ENCODE peak calls at places on chromosomes 6 and 20, in eight cellular contexts. X, E, W, G, Q, S, U and K are unnamed samples.

GRCh38 chr6:158815379-158815724 is 3.8 kb downstream of the EZR start:
- DNase-seq in X (no peak), E (no peak), W (no peak), G (no peak), Q (no peak), S (no peak), U (no peak), K (no peak)

GRCh38 chr6:41344865-41345264 is 9.5 kb downstream of the NCR2 start:
- DNase-seq in X (no peak), E (no peak), W (no peak), G (no peak), Q (no peak), S (no peak), U (no peak), K (no peak)

GRCh38 chr6:5997420-5998093 is 9.2 kb downstream of the NRN1 start:
- DNase-seq in X (no peak), E (no peak), W (no peak), G (no peak), Q (no peak), S (no peak), U (no peak), K (no peak)

GRCh38 chr6:128569737-128570438 is 49.5 kb upstream of the PTPRK start:
- DNase-seq in X (no peak), E (no peak), W (no peak), G (no peak), Q (peak), S (peak), U (no peak), K (peak)

GRCh38 chr6:145891126-145891525 is 73.0 kb downstream of the SHPRH start:
- DNase-seq in X (no peak), E (no peak), W (no peak), G (no peak), Q (peak), S (peak), U (no peak), K (peak)

GRCh38 chr20:9397928-9398327 is 116.5 kb upstream of the LAMP5 start:
- DNase-seq in X (no peak), E (no peak), W (no peak), G (no peak), Q (no peak), S (no peak), U (peak), K (no peak)

GRCh38 chr6:47306887-47307286 is 2.8 kb downstream of the TNFRSF21 start:
- DNase-seq in X (no peak), E (no peak), W (no peak), G (no peak), Q (no peak), S (no peak), U (no peak), K (no peak)

GRCh38 chr6:20220345-20220744 is 8.1 kb upstream of the MBOAT1 start:
- DNase-seq in X (no peak), E (no peak), W (no peak), G (no peak), Q (no peak), S (no peak), U (no peak), K (no peak)

GRCh38 chr6:118968416-118968815 is 33.5 kb upstream of the MCM9 start:
- DNase-seq in X (no peak), E (no peak), W (no peak), G (no peak), Q (no peak), S (peak), U (no peak), K (no peak)

GRCh38 chr6:50541941-50542340 is 171.4 kb upstream of the TFAP2D start:
- DNase-seq in X (no peak), E (no peak), W (no peak), G (no peak), Q (no peak), S (no peak), U (no peak), K (no peak)

GRCh38 chr6:11196511-11197174 is 35.8 kb downstream of the NEDD9 start:
- DNase-seq in X (no peak), E (no peak), W (no peak), G (no peak), Q (peak), S (peak), U (no peak), K (no peak)

GRCh38 chr6:5832621-5833107 is 174.1 kb downstream of the NRN1 start:
- DNase-seq in X (no peak), E (no peak), W (no peak), G (no peak), Q (no peak), S (no peak), U (no peak), K (no peak)

GRCh38 chr6:23446394-23447001 is 679.5 kb upstream of the NRSN1 start:
- DNase-seq in X (no peak), E (no peak), W (no peak), G (no peak), Q (peak), S (peak), U (no peak), K (no peak)

GRCh38 chr6:82371799-82372508 is 8.3 kb downstream of the TPBG start:
- DNase-seq in X (no peak), E (no peak), W (no peak), G (no peak), Q (no peak), S (peak), U (no peak), K (no peak)

GRCh38 chr20:62539646-62540045 is 63.9 kb upstream of the GATA5 start:
- DNase-seq in X (peak), E (no peak), W (no peak), G (no peak), Q (no peak), S (no peak), U (no peak), K (no peak)

GRCh38 chr6:14547284-14548001 is 429.9 kb downstream of the CD83 start:
- DNase-seq in X (no peak), E (no peak), W (no peak), G (no peak), Q (no peak), S (no peak), U (no peak), K (no peak)

GRCh38 chr6:36049582-36049981 is 22.0 kb downstream of the MAPK14 start:
- DNase-seq in X (no peak), E (no peak), W (no peak), G (no peak), Q (no peak), S (no peak), U (no peak), K (no peak)

GRCh38 chr6:158684745-158685355 is 35.0 kb downstream of the SYTL3 start:
- DNase-seq in X (peak), E (no peak), W (peak), G (no peak), Q (no peak), S (peak), U (no peak), K (no peak)

GRCh38 chr20:21518292-21518991 is 4.6 kb upstream of the NKX2-2 start:
- DNase-seq in X (no peak), E (no peak), W (no peak), G (no peak), Q (no peak), S (no peak), U (no peak), K (no peak)

GRCh38 chr6:25012657-25013056 is 76.9 kb upstream of the RIPOR2 start:
- DNase-seq in X (no peak), E (no peak), W (no peak), G (no peak), Q (peak), S (peak), U (no peak), K (no peak)

GRCh38 chr6:14381225-14381887 is 263.8 kb downstream of the CD83 start:
- DNase-seq in X (no peak), E (no peak), W (no peak), G (no peak), Q (no peak), S (no peak), U (no peak), K (no peak)

GRCh38 chr20:58995461-58996225 is 11.4 kb downstream of the CTSZ start:
- DNase-seq in X (no peak), E (no peak), W (no peak), G (no peak), Q (no peak), S (no peak), U (no peak), K (peak)

GRCh38 chr6:113350521-113350920 is 506.6 kb upstream of the MARCKS start:
- DNase-seq in X (no peak), E (no peak), W (no peak), G (no peak), Q (no peak), S (peak), U (no peak), K (no peak)

GRCh38 chr6:156703719-156704118 is 73.5 kb upstream of the ARID1B start:
- DNase-seq in X (no peak), E (no peak), W (no peak), G (no peak), Q (no peak), S (peak), U (no peak), K (no peak)

GRCh38 chr20:63685269-63686026 is 11.0 kb upstream of the TNFRSF6B start:
- DNase-seq in X (no peak), E (no peak), W (no peak), G (no peak), Q (no peak), S (no peak), U (no peak), K (no peak)

GRCh38 chr20:57614490-57615471 is 5.4 kb downstream of the ZBP1 start:
- DNase-seq in X (no peak), E (no peak), W (peak), G (no peak), Q (no peak), S (no peak), U (no peak), K (no peak)

GRCh38 chr6:146301760-146302159 is 241.9 kb upstream of the RAB32 start:
- DNase-seq in X (no peak), E (no peak), W (no peak), G (no peak), Q (no peak), S (no peak), U (no peak), K (no peak)

GRCh38 chr20:1809121-1809520 is 86.1 kb upstream of the SIRPA start:
- DNase-seq in X (no peak), E (no peak), W (no peak), G (no peak), Q (peak), S (peak), U (no peak), K (peak)

GRCh38 chr6:31597006-31597405 is 4.2 kb upstream of the NCR3 start:
- DNase-seq in X (no peak), E (no peak), W (no peak), G (no peak), Q (peak), S (peak), U (no peak), K (no peak)

GRCh38 chr6:150967910-150968309 is 102.4 kb downstream of the MTHFD1L start:
- DNase-seq in X (no peak), E (no peak), W (no peak), G (no peak), Q (peak), S (peak), U (no peak), K (no peak)

GRCh38 chr20:45833883-45834796 is 541 bp downstream of the SNX21 start:
- DNase-seq in X (peak), E (peak), W (peak), G (no peak), Q (no peak), S (peak), U (peak), K (no peak)

GRCh38 chr6:15288856-15289255 is 43.0 kb downstream of the JARID2 start:
- DNase-seq in X (no peak), E (no peak), W (no peak), G (no peak), Q (no peak), S (no peak), U (no peak), K (no peak)

GRCh38 chr6:78713564-78713963 is 153.8 kb upstream of the IRAK1BP1 start:
- DNase-seq in X (no peak), E (no peak), W (no peak), G (no peak), Q (no peak), S (no peak), U (no peak), K (no peak)

GRCh38 chr20:5722927-5723326 is 27.3 kb upstream of the SHLD1 start:
- DNase-seq in X (no peak), E (no peak), W (no peak), G (no peak), Q (no peak), S (no peak), U (no peak), K (no peak)

GRCh38 chr20:38986663-38987062 is 24.5 kb downstream of the DHX35 start:
- DNase-seq in X (no peak), E (no peak), W (no peak), G (no peak), Q (no peak), S (peak), U (no peak), K (no peak)

GRCh38 chr6:38404355-38404754 is 235.4 kb downstream of the BTBD9 start:
- DNase-seq in X (no peak), E (no peak), W (no peak), G (no peak), Q (no peak), S (peak), U (no peak), K (no peak)

GRCh38 chr20:8654486-8654885 is 414.4 kb upstream of the PLCB4 start:
- DNase-seq in X (no peak), E (no peak), W (no peak), G (no peak), Q (no peak), S (no peak), U (no peak), K (no peak)

GRCh38 chr20:58891686-58892125 is 39.2 kb downstream of the GNAS start:
- DNase-seq in X (peak), E (peak), W (no peak), G (no peak), Q (no peak), S (peak), U (no peak), K (no peak)

GRCh38 chr20:53582574-53583351 is 10.9 kb downstream of the ZNF217 start:
- DNase-seq in X (peak), E (peak), W (no peak), G (no peak), Q (peak), S (peak), U (no peak), K (peak)

GRCh38 chr20:53581444-53582311 is 12.0 kb downstream of the ZNF217 start:
- DNase-seq in X (no peak), E (no peak), W (no peak), G (no peak), Q (no peak), S (no peak), U (no peak), K (no peak)

GRCh38 chr20:53586640-53587039 is 7.0 kb downstream of the ZNF217 start:
- DNase-seq in X (no peak), E (no peak), W (no peak), G (no peak), Q (no peak), S (no peak), U (no peak), K (no peak)
- H3K4me3 ChIP-seq in X (no peak), E (no peak), W (no peak), G (no peak), Q (no peak), S (no peak), U (no peak), K (no peak)

GRCh38 chr20:3045816-3046676 is at the start of gene MRPS26:
- DNase-seq in X (peak), E (peak), W (peak), G (peak), Q (peak), S (peak), U (peak), K (no peak)
- TF ChIP-seq CTCF in X (no peak), E (no peak), W (no peak), G (no peak), Q (no peak), S (no peak), U (no peak), K (no peak)

GRCh38 chr6:44078795-44079671 is 48.2 kb downstream of the MRPL14 start:
- DNase-seq in X (peak), E (peak), W (no peak), G (no peak), Q (no peak), S (peak), U (peak), K (no peak)

GRCh38 chr6:44079672-44080071 is 47.6 kb downstream of the MRPL14 start:
- DNase-seq in X (no peak), E (no peak), W (no peak), G (no peak), Q (no peak), S (no peak), U (no peak), K (no peak)

GRCh38 chr6:44081753-44082152 is 45.5 kb downstream of the MRPL14 start:
- DNase-seq in X (no peak), E (no peak), W (no peak), G (no peak), Q (no peak), S (no peak), U (no peak), K (no peak)

GRCh38 chr6:44082872-44083321 is 44.4 kb downstream of the MRPL14 start:
- DNase-seq in X (no peak), E (no peak), W (no peak), G (no peak), Q (no peak), S (no peak), U (no peak), K (no peak)

DNA sequence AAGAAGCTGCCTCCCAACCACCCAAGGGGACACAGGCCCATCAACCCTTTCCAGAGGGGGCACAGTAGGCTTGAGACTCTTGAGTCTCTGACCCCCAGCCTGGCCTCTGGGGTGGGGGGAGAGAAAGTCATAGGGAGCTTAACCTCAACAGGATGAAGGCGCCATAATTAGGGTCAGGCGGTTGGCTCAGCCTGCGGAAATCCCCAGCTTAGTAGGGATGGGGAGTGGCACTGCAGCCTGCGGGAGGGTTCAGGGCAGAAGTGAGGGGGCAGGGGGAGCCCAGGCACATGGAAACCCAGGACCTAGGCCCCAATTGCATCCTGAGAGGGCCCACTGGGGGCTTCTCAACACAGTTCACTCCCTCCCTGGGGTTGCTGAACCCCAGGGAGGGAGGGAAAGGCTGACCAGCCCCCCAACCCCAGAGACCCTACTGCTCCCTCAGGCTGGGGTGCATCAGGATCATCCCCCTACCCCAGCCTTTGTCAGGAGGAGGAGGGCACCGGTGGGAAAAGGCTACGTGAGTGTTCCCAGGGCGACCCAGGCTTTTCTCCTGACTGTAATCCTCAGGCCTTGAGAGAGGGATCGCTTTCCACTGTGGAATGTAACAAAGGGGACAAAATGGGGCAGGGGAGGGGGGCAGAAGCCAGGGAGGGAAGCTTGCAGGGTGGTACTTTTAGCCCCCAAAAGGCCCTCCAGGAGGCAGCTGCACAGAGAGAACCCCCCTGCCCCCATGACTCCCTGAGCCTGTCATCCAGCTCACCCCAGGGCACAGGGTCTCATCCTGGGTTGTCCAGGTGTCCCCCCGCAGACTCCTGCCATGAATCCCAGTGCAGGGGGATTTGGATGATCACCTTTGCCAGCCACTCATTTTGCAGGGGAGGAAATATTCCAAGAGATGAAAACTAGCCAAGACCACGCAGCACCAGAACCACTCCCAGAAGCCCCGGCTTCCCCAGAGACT is 46.4 kb downstream of the MRPL14 start:
- DNase-seq in X (no peak), E (no peak), W (no peak), G (no peak), Q (no peak), S (no peak), U (no peak), K (no peak)
- H3K4me3 ChIP-seq in X (no peak), E (no peak), W (no peak), G (no peak), Q (no peak), S (no peak), U (no peak), K (no peak)

DNA sequence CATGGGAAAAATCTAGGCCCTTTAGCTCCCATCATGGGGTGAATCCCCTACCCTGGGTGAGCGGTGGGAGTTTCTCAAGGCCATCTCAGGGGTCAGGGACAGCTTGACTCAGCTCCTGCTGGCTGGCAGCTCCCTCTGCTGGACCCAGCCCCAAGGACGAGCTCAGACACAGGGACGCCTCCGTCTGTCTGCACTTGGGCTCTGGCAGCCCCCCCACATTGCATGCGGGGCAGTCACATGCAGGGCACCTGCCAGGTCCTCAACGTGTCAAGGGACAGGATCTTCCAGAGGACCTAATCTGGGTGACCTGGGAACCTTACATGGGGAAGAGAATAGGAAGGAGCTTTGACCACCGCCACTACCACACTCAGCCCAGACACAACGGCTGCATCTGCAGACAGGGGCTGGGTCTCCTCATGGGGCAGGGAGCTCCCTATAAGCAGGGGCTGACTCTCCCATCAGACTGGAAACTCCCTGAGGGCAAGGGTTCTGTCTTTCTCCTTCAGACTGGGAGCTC is 173.4 kb downstream of the MRPL14 start:
- DNase-seq in X (no peak), E (no peak), W (peak), G (no peak), Q (no peak), S (peak), U (peak), K (no peak)
- TF ChIP-seq CTCF in X (no peak), E (no peak), W (no peak), G (no peak), Q (peak), S (peak), U (no peak), K (peak)

GRCh38 chr20:3751664-3752385 is 15.7 kb downstream of the ADISSP start:
- DNase-seq in X (peak), E (no peak), W (no peak), G (no peak), Q (no peak), S (no peak), U (peak), K (no peak)
- H3K4me3 ChIP-seq in X (peak), E (no peak), W (peak), G (peak), Q (peak), S (no peak), U (no peak), K (peak)

DNA sequence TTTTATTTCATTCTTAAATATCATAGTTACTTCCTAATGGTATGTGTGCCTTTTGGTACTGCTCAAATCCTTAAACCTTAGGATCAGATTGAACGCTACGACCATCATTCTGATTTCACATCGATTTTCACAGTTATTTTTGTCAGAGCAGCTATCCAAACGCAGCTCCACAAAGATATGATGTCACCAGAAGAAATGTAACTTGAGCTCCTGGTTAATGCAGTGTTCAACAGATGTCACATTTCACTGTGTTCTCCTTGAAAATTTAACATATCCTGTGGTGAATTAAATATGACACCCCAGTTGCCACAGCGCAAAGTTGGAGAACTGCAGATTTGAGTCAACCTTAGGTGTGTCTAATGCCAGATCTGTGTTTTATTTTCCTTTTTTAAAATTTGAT is 81.4 kb downstream of the CTNNBL1 start:
- DNase-seq in X (no peak), E (no peak), W (no peak), G (no peak), Q (no peak), S (no peak), U (no peak), K (no peak)
- TF ChIP-seq CTCF in X (no peak), E (no peak), W (no peak), G (no peak), Q (no peak), S (no peak), U (no peak), K (no peak)